ENCODE peak calls at places on chromosomes 6 and 20, in five cellular contexts. One of them, this sample, is unnamed.

GRCh38 chr20:25053207-25054132 is 4.5 kb downstream of the ACSS1 start:
- DNase-seq in Peyer's patch: peak; percentile 19
- DNase-seq in IMR-90: peak; percentile 41
- DNase-seq in neural progenitor cell: no peak
- DNase-seq in mucosa of descending colon: no peak
- DNase-seq in this sample: no peak

GRCh38 chr6:71482742-71483141 is 194.1 kb downstream of the OGFRL1 start:
- DNase-seq in Peyer's patch: no peak
- DNase-seq in IMR-90: no peak
- DNase-seq in neural progenitor cell: no peak
- DNase-seq in mucosa of descending colon: no peak
- DNase-seq in this sample: peak; percentile 11

GRCh38 chr6:157479464-157480303 is 98.7 kb downstream of the ZDHHC14 start:
- DNase-seq in Peyer's patch: no peak
- DNase-seq in IMR-90: no peak
- DNase-seq in neural progenitor cell: no peak
- DNase-seq in mucosa of descending colon: no peak
- DNase-seq in this sample: no peak

GRCh38 chr6:89859744-89860143 is 30.1 kb downstream of the CASP8AP2 start:
- DNase-seq in Peyer's patch: no peak
- DNase-seq in IMR-90: no peak
- DNase-seq in neural progenitor cell: no peak
- DNase-seq in mucosa of descending colon: no peak
- DNase-seq in this sample: peak; percentile 71

GRCh38 chr6:32189742-32190053 is 304 bp downstream of the PBX2 start:
- DNase-seq in Peyer's patch: no peak
- DNase-seq in IMR-90: no peak
- DNase-seq in neural progenitor cell: peak; percentile 38
- DNase-seq in mucosa of descending colon: peak; percentile 78
- DNase-seq in this sample: no peak

GRCh38 chr6:20921533-20921932 is 387.3 kb downstream of the CDKAL1 start:
- DNase-seq in Peyer's patch: no peak
- DNase-seq in IMR-90: peak; percentile 61
- DNase-seq in neural progenitor cell: no peak
- DNase-seq in mucosa of descending colon: no peak
- DNase-seq in this sample: no peak

GRCh38 chr6:33069021-33069738 is 4.3 kb downstream of the HLA-DPA1 start:
- DNase-seq in Peyer's patch: no peak
- DNase-seq in IMR-90: no peak
- DNase-seq in neural progenitor cell: no peak
- DNase-seq in mucosa of descending colon: no peak
- DNase-seq in this sample: no peak

GRCh38 chr6:82138075-82138791 is 109.3 kb downstream of the IBTK start:
- DNase-seq in Peyer's patch: no peak
- DNase-seq in IMR-90: no peak
- DNase-seq in neural progenitor cell: no peak
- DNase-seq in mucosa of descending colon: no peak
- DNase-seq in this sample: no peak

GRCh38 chr6:1581120-1581991 is 28.4 kb upstream of the FOXC1 start:
- DNase-seq in Peyer's patch: no peak
- DNase-seq in IMR-90: no peak
- DNase-seq in neural progenitor cell: no peak
- DNase-seq in mucosa of descending colon: no peak
- DNase-seq in this sample: no peak

GRCh38 chr20:4151991-4152695 is 136.8 kb upstream of the RNF24 start:
- DNase-seq in Peyer's patch: no peak
- DNase-seq in IMR-90: peak; percentile 78
- DNase-seq in neural progenitor cell: no peak
- DNase-seq in mucosa of descending colon: no peak
- DNase-seq in this sample: no peak

GRCh38 chr20:5608104-5608447 is 142.1 kb upstream of the SHLD1 start:
- DNase-seq in Peyer's patch: no peak
- DNase-seq in IMR-90: no peak
- DNase-seq in neural progenitor cell: peak; percentile 20
- DNase-seq in mucosa of descending colon: no peak
- DNase-seq in this sample: no peak

GRCh38 chr20:24781061-24781980 is 167.7 kb upstream of the CST7 start:
- DNase-seq in Peyer's patch: peak; percentile 44
- DNase-seq in IMR-90: peak; percentile 36
- DNase-seq in neural progenitor cell: peak; percentile 54
- DNase-seq in mucosa of descending colon: no peak
- DNase-seq in this sample: peak; percentile 29

GRCh38 chr20:43824699-43825402 is 89.8 kb upstream of the TOX2 start:
- DNase-seq in Peyer's patch: no peak
- DNase-seq in IMR-90: peak; percentile 29
- DNase-seq in neural progenitor cell: peak; percentile 82
- DNase-seq in mucosa of descending colon: no peak
- DNase-seq in this sample: peak; percentile 70

GRCh38 chr6:81876977-81877376 is 124.5 kb upstream of the TENT5A start:
- DNase-seq in Peyer's patch: no peak
- DNase-seq in IMR-90: peak; percentile 30
- DNase-seq in neural progenitor cell: no peak
- DNase-seq in mucosa of descending colon: no peak
- DNase-seq in this sample: no peak

GRCh38 chr6:12348530-12349511 is 58.7 kb downstream of the EDN1 start:
- DNase-seq in Peyer's patch: no peak
- DNase-seq in IMR-90: peak; percentile 82
- DNase-seq in neural progenitor cell: no peak
- DNase-seq in mucosa of descending colon: no peak
- DNase-seq in this sample: no peak

GRCh38 chr20:21338291-21338690 is 35.2 kb downstream of the XRN2 start:
- DNase-seq in Peyer's patch: no peak
- DNase-seq in IMR-90: no peak
- DNase-seq in neural progenitor cell: no peak
- DNase-seq in mucosa of descending colon: no peak
- DNase-seq in this sample: no peak

GRCh38 chr20:43243672-43244269 is 54.1 kb upstream of the PTPRT start:
- DNase-seq in Peyer's patch: no peak
- DNase-seq in IMR-90: no peak
- DNase-seq in neural progenitor cell: peak; percentile 46
- DNase-seq in mucosa of descending colon: no peak
- DNase-seq in this sample: peak; percentile 3

GRCh38 chr6:37807656-37808055 is 11.9 kb upstream of the ZFAND3 start:
- DNase-seq in Peyer's patch: no peak
- DNase-seq in IMR-90: no peak
- DNase-seq in neural progenitor cell: no peak
- DNase-seq in mucosa of descending colon: peak; percentile 44
- DNase-seq in this sample: no peak

GRCh38 chr20:46682063-46682821 is 7.0 kb downstream of the TP53RK start:
- DNase-seq in Peyer's patch: no peak
- DNase-seq in IMR-90: no peak
- DNase-seq in neural progenitor cell: peak; percentile 24
- DNase-seq in mucosa of descending colon: no peak
- DNase-seq in this sample: no peak

GRCh38 chr6:108175592-108176279 is 9.9 kb downstream of the NR2E1 start:
- DNase-seq in Peyer's patch: peak; percentile 57
- DNase-seq in IMR-90: no peak
- DNase-seq in neural progenitor cell: peak; percentile 74
- DNase-seq in mucosa of descending colon: no peak
- DNase-seq in this sample: no peak

GRCh38 chr6:167399051-167399387 is 74.1 kb downstream of the TTLL2 start:
- DNase-seq in Peyer's patch: no peak
- DNase-seq in IMR-90: no peak
- DNase-seq in neural progenitor cell: no peak
- DNase-seq in mucosa of descending colon: no peak
- DNase-seq in this sample: no peak

GRCh38 chr20:63317601-63318291 is 24.8 kb downstream of the COL20A1 start:
- DNase-seq in Peyer's patch: peak; percentile 37
- DNase-seq in IMR-90: no peak
- DNase-seq in neural progenitor cell: no peak
- DNase-seq in mucosa of descending colon: peak; percentile 24
- DNase-seq in this sample: no peak

GRCh38 chr6:43159599-43159998 is 11.5 kb upstream of the SRF start:
- DNase-seq in Peyer's patch: no peak
- DNase-seq in IMR-90: no peak
- DNase-seq in neural progenitor cell: no peak
- DNase-seq in mucosa of descending colon: no peak
- DNase-seq in this sample: no peak

GRCh38 chr6:114785235-114786127 is 442.7 kb upstream of the HS3ST5 start:
- DNase-seq in Peyer's patch: no peak
- DNase-seq in IMR-90: no peak
- DNase-seq in neural progenitor cell: no peak
- DNase-seq in mucosa of descending colon: no peak
- DNase-seq in this sample: no peak

GRCh38 chr20:50020283-50020682 is 37.5 kb downstream of the SNAI1 start:
- DNase-seq in Peyer's patch: no peak
- DNase-seq in IMR-90: peak; percentile 38
- DNase-seq in neural progenitor cell: no peak
- DNase-seq in mucosa of descending colon: no peak
- DNase-seq in this sample: peak; percentile 41

GRCh38 chr20:40511478-40511877 is 177.6 kb downstream of the MAFB start:
- DNase-seq in Peyer's patch: no peak
- DNase-seq in IMR-90: no peak
- DNase-seq in neural progenitor cell: no peak
- DNase-seq in mucosa of descending colon: no peak
- DNase-seq in this sample: no peak

GRCh38 chr6:101392561-101393230 is 812 bp upstream of the GRIK2 start:
- DNase-seq in Peyer's patch: no peak
- DNase-seq in IMR-90: no peak
- DNase-seq in neural progenitor cell: no peak
- DNase-seq in mucosa of descending colon: no peak
- DNase-seq in this sample: no peak
- H3K4me3 ChIP-seq in Peyer's patch: peak overlapping the region; percentile 34
- H3K4me3 ChIP-seq in IMR-90: peak overlapping the region; percentile 49
- H3K4me3 ChIP-seq in neural progenitor cell: peak overlapping the region; percentile 56
- H3K4me3 ChIP-seq in mucosa of descending colon: no peak overlapping the region
- H3K4me3 ChIP-seq in this sample: no peak overlapping the region

GRCh38 chr20:9969626-9970025 is 65.2 kb upstream of the ANKEF1 start:
- DNase-seq in Peyer's patch: no peak
- DNase-seq in IMR-90: no peak
- DNase-seq in neural progenitor cell: no peak
- DNase-seq in mucosa of descending colon: no peak
- DNase-seq in this sample: no peak

GRCh38 chr20:9963029-9963428 is 71.8 kb upstream of the ANKEF1 start:
- DNase-seq in Peyer's patch: no peak
- DNase-seq in IMR-90: no peak
- DNase-seq in neural progenitor cell: no peak
- DNase-seq in mucosa of descending colon: no peak
- DNase-seq in this sample: no peak

GRCh38 chr20:9971746-9972145 is 63.0 kb upstream of the ANKEF1 start:
- DNase-seq in Peyer's patch: no peak
- DNase-seq in IMR-90: no peak
- DNase-seq in neural progenitor cell: no peak
- DNase-seq in mucosa of descending colon: no peak
- DNase-seq in this sample: no peak

DNA sequence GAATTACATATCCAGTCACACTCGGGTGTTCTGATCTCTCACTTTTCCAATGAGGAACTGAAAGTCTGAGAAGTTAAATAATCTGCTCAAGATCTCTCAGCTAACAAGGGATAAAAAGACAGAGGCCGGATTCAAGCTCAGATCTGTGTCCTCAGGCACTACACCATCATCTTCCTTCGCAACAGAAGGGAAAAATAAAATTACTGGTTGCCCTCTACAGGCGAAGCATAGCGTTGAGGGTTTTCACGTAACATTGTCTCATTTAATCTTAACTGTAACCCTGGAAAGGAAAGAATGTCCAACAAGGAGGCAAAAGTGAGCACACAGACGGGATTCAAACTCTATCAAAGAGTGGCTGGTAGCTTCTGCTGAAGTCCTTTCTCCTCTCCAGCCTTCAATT is 67.8 kb upstream of the ANKEF1 start:
- DNase-seq in Peyer's patch: no peak
- DNase-seq in IMR-90: no peak
- DNase-seq in neural progenitor cell: peak; percentile 4
- DNase-seq in mucosa of descending colon: no peak
- DNase-seq in this sample: peak; percentile 7
- TF ChIP-seq CTCF in Peyer's patch: peak; percentile 41
- TF ChIP-seq CTCF in IMR-90: peak; percentile 20
- TF ChIP-seq CTCF in neural progenitor cell: peak; percentile 47
- TF ChIP-seq CTCF in mucosa of descending colon: no peak
- TF ChIP-seq CTCF in this sample: peak; percentile 23

DNA sequence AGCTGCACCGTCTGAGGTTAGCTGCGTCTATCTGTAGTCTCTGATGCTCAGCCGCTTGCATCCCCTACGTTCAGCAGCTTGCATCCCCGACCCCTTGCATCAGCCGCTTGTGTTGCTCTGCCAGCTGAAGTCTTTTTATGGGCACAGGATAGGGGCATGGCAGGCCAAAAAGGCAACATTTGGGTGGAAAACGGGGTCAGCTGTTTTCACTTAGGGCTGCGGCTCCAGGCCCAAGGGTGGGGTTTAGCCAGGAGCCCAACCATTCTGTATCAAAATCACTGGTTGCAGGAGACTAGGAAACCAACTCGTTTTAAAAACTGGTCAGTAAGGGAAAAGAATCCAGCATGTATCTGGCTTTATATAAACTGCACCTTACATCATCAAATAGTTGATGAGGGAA is 49.9 kb downstream of the FAM50B start:
- DNase-seq in Peyer's patch: no peak
- DNase-seq in IMR-90: no peak
- DNase-seq in neural progenitor cell: no peak
- DNase-seq in mucosa of descending colon: no peak
- DNase-seq in this sample: no peak
- H3K4me3 ChIP-seq in Peyer's patch: no peak overlapping the region
- H3K4me3 ChIP-seq in IMR-90: no peak overlapping the region
- H3K4me3 ChIP-seq in neural progenitor cell: no peak overlapping the region
- H3K4me3 ChIP-seq in mucosa of descending colon: no peak overlapping the region
- H3K4me3 ChIP-seq in this sample: no peak overlapping the region

DNA sequence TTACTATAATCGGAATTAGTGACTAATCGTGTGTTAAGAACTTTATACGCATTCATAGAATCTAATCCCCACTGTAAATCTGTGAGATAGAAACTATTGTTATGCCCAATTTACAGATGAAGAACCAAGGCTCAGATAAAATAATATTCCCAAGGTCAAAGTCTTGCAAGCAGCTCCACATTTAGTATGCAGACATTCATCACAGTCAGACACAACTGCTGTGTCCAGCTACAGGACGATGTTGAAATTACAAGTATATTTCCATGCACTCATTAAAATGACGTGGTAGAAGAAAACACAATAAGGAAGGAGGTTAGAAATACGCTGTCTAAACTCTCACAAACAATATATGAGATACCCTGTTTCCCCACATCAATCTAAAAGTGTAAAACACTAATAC is 82.5 kb downstream of the PREX1 start:
- DNase-seq in Peyer's patch: no peak
- DNase-seq in IMR-90: no peak
- DNase-seq in neural progenitor cell: no peak
- DNase-seq in mucosa of descending colon: no peak
- DNase-seq in this sample: no peak
- TF ChIP-seq CTCF in Peyer's patch: no peak
- TF ChIP-seq CTCF in IMR-90: no peak
- TF ChIP-seq CTCF in neural progenitor cell: no peak
- TF ChIP-seq CTCF in mucosa of descending colon: no peak
- TF ChIP-seq CTCF in this sample: no peak

This sample was measured in GM12865.